ENCODE peak calls at places on chromosomes 13 and 19, in six cellular contexts. R is GM12878, N is HepG2, O is A549, C is WTC11, T is endothelial cell of umbilical vein. K is an unnamed sample.

GRCh38 chr13:54029226-54029625 is 1000.6 kb downstream of the OLFM4 start:
- DNase-seq in R (peak), N (no peak), O (peak), C (no peak), T (no peak), K (peak)

GRCh38 chr13:49097374-49097773 is 121.7 kb downstream of the FNDC3A start:
- DNase-seq in R (no peak), N (peak), O (peak), C (no peak), T (peak), K (no peak)

GRCh38 chr13:48804836-48805601 is 151.3 kb downstream of the CYSLTR2 start:
- DNase-seq in R (no peak), N (no peak), O (no peak), C (no peak), T (peak), K (peak)

GRCh38 chr13:50670272-50670671 is 173.2 kb downstream of the DLEU7 start:
- DNase-seq in R (no peak), N (no peak), O (no peak), C (peak), T (no peak), K (no peak)

GRCh38 chr19:49059056-49059455 is 1.5 kb upstream of the CGB7 start:
- DNase-seq in R (no peak), N (no peak), O (no peak), C (no peak), T (no peak), K (no peak)

GRCh38 chr19:32874605-32875004 is 5.0 kb upstream of the SLC7A9 start:
- DNase-seq in R (no peak), N (no peak), O (no peak), C (no peak), T (no peak), K (no peak)

GRCh38 chr13:48728226-48728625 is 74.5 kb downstream of the CYSLTR2 start:
- DNase-seq in R (no peak), N (no peak), O (no peak), C (no peak), T (no peak), K (no peak)

GRCh38 chr19:50660083-50660366 is 10.8 kb downstream of the C19orf81 start:
- DNase-seq in R (no peak), N (no peak), O (no peak), C (no peak), T (no peak), K (no peak)

GRCh38 chr13:50322006-50322405 is 306.8 kb downstream of the KCNRG start:
- DNase-seq in R (no peak), N (no peak), O (no peak), C (no peak), T (no peak), K (peak)

GRCh38 chr19:38455031-38455430 is 21.5 kb downstream of the RYR1 start:
- DNase-seq in R (no peak), N (peak), O (no peak), C (no peak), T (no peak), K (peak)

GRCh38 chr19:18697680-18698079 is 14.2 kb downstream of the CRTC1 start:
- DNase-seq in R (no peak), N (no peak), O (no peak), C (no peak), T (no peak), K (no peak)

GRCh38 chr19:54462072-54462712 is 1.4 kb downstream of the LENG9 start:
- DNase-seq in R (no peak), N (no peak), O (no peak), C (no peak), T (peak), K (no peak)

GRCh38 chr19:19445911-19446361 is 40.5 kb downstream of the GATAD2A start:
- DNase-seq in R (no peak), N (no peak), O (no peak), C (no peak), T (no peak), K (no peak)

GRCh38 chr13:49651775-49652690 is 23.7 kb downstream of the ARL11 start:
- DNase-seq in R (no peak), N (no peak), O (no peak), C (no peak), T (no peak), K (no peak)

GRCh38 chr19:42401365-42402303 is 11.5 kb upstream of the CNFN start:
- DNase-seq in R (no peak), N (peak), O (peak), C (peak), T (peak), K (peak)

GRCh38 chr13:41905600-41906254 is 55.2 kb downstream of the VWA8 start:
- DNase-seq in R (no peak), N (peak), O (peak), C (no peak), T (peak), K (peak)

GRCh38 chr19:45767410-45767880 is 1.6 kb downstream of the SIX5 start:
- DNase-seq in R (no peak), N (peak), O (peak), C (peak), T (peak), K (peak)

GRCh38 chr19:50819636-50820035 is 4.0 kb downstream of the KLK1 start:
- DNase-seq in R (no peak), N (no peak), O (no peak), C (no peak), T (no peak), K (no peak)

GRCh38 chr13:49776871-49777270 is 15.6 kb downstream of the KPNA3 start:
- DNase-seq in R (no peak), N (no peak), O (no peak), C (no peak), T (no peak), K (no peak)

GRCh38 chr19:56142087-56142787 is 1.1 kb downstream of the ZNF444 start:
- DNase-seq in R (no peak), N (peak), O (no peak), C (no peak), T (no peak), K (no peak)

GRCh38 chr19:54662730-54663129 is at the start of gene LILRB4:
- DNase-seq in R (no peak), N (no peak), O (no peak), C (no peak), T (no peak), K (peak)

GRCh38 chr19:7238091-7238490 is 56.1 kb downstream of the INSR start:
- DNase-seq in R (no peak), N (no peak), O (no peak), C (no peak), T (peak), K (no peak)

GRCh38 chr13:85492283-85492682 is 306.9 kb downstream of the SLITRK6 start:
- DNase-seq in R (no peak), N (no peak), O (no peak), C (no peak), T (no peak), K (no peak)

GRCh38 chr13:33186851-33187250 is 98.7 kb downstream of the STARD13 start:
- DNase-seq in R (no peak), N (no peak), O (no peak), C (no peak), T (peak), K (peak)

GRCh38 chr13:95246292-95247082 is 54.8 kb downstream of the ABCC4 start:
- DNase-seq in R (no peak), N (no peak), O (no peak), C (no peak), T (no peak), K (no peak)

GRCh38 chr19:4197625-4198466 is 15.4 kb downstream of the ANKRD24 start:
- DNase-seq in R (no peak), N (no peak), O (peak), C (peak), T (no peak), K (no peak)

GRCh38 chr19:15369594-15369891 is 10.0 kb downstream of the AKAP8 start:
- DNase-seq in R (no peak), N (no peak), O (no peak), C (no peak), T (no peak), K (no peak)

GRCh38 chr19:10832659-10833296 is 3.2 kb downstream of the TMED1 start:
- DNase-seq in R (no peak), N (no peak), O (no peak), C (no peak), T (no peak), K (no peak)

GRCh38 chr19:15498910-15499309 is 9.4 kb upstream of the CYP4F22 start:
- DNase-seq in R (no peak), N (no peak), O (no peak), C (peak), T (no peak), K (peak)

GRCh38 chr13:52738719-52739467 is 727 bp downstream of the CNMD start:
- DNase-seq in R (no peak), N (no peak), O (no peak), C (peak), T (peak), K (no peak)

GRCh38 chr19:19865750-19866598 is at the start of gene ZNF253:
- DNase-seq in R (peak), N (peak), O (peak), C (peak), T (peak), K (peak)

DNA sequence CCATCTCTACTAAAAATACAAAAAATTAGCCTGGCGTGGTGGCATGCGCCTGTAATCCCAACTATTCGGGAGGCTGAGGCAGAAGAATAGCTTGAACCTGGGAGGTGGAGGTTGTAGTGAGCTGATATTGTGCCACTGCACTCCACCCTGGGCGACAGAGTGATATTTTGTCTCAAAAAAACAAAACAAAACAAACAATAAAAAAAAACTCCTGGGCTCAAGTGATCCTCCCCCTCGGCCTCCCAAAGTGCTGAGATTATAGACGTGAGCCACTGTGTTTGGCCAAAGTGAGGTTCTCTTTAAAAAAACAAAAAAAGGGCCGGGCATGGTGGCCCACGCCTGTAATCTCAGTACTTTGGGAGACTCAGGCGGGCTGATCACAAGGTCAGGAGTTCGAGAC is 3.8 kb upstream of the JUNB start:
- DNase-seq in R (no peak), N (no peak), O (no peak), C (no peak), T (no peak), K (no peak)
- TF ChIP-seq MAX in R (no peak), N (no peak), O (no peak), C (no peak), T (no peak), K (no peak)

GRCh38 chr13:46858776-46859175 is 38.1 kb downstream of the HTR2A start:
- DNase-seq in R (no peak), N (no peak), O (no peak), C (no peak), T (no peak), K (no peak)

GRCh38 chr13:46855664-46856063 is 41.2 kb downstream of the HTR2A start:
- DNase-seq in R (no peak), N (no peak), O (no peak), C (no peak), T (no peak), K (no peak)

GRCh38 chr13:46855166-46855565 is 41.7 kb downstream of the HTR2A start:
- DNase-seq in R (no peak), N (no peak), O (no peak), C (no peak), T (no peak), K (peak)

GRCh38 chr13:46860734-46861133 is 36.1 kb downstream of the HTR2A start:
- DNase-seq in R (no peak), N (no peak), O (no peak), C (no peak), T (no peak), K (no peak)

GRCh38 chr13:46858163-46858562 is 38.7 kb downstream of the HTR2A start:
- DNase-seq in R (no peak), N (no peak), O (no peak), C (no peak), T (no peak), K (no peak)
- TF ChIP-seq MAX in R (no peak), N (no peak), O (no peak), C (no peak), T (no peak), K (no peak)

DNA sequence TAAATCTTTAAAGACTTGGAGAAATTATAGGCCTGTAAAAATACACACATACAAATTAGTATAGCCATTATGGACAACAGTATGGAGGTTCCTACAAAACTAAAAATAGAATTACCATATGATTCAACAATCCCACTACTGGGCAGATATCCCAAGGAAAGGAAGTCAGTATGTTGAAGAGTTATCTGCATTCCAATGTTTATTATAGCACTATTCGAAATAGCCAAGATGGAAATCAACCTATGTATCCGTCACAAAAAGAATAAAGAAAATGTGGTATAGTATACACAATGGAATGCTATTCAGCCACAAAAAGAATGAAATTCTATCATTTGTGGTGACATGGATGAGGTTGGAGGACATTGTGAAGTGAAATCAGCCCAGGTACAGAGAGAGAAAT is 37.2 kb downstream of the SLITRK1 start:
- DNase-seq in R (no peak), N (no peak), O (no peak), C (no peak), T (no peak), K (no peak)
- TF ChIP-seq MAX in R (no peak), N (no peak), O (no peak), C (no peak), T (no peak), K (no peak)

GRCh38 chr19:23779645-23780044 is 21.0 kb upstream of the ZNF681 start:
- DNase-seq in R (no peak), N (no peak), O (no peak), C (no peak), T (no peak), K (no peak)
- TF ChIP-seq MAX in R (no peak), N (no peak), O (no peak), C (no peak), T (no peak), K (no peak)

DNA sequence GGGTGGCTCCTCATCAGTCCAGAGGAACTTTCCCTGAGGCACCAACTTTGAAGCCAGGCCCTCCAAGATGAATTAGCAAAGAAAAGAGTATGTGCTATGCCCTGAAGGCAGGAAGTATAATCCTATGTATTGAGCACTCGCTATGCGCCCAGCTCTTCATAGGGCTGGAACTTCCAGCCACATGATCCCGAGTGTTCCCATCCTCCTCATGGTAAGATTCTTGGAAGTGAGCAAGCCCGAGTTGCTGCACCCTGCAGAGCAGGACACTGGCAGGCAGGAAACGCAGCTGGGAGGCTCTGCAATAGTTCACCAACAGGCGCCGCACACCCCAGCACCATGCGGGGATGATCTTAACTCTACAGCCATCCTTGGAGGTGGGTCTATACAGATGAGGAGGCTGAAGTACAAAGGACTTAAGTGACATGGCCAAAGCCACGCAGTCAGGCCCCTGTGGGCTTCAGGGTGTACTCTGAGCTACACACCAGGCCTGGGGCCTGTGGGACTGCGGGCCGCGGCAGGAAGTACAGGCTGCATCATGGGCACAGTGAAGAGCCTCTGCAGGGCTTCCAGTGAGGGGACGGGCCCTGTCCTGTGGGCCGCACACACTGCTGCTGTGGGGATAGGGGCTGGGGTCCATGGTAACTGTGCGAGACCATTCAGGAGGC is 25.1 kb downstream of the C19orf47 start:
- DNase-seq in R (no peak), N (no peak), O (no peak), C (no peak), T (no peak), K (no peak)
- TF ChIP-seq MAX in R (no peak), N (no peak), O (no peak), C (no peak), T (no peak), K (no peak)

GRCh38 chr19:28329429-28329828 is 883.5 kb downstream of the UQCRFS1 start:
- DNase-seq in R (no peak), N (no peak), O (no peak), C (no peak), T (no peak), K (no peak)

GRCh38 chr19:28331596-28331995 is 881.4 kb downstream of the UQCRFS1 start:
- DNase-seq in R (no peak), N (no peak), O (no peak), C (no peak), T (no peak), K (no peak)

GRCh38 chr19:28324275-28325060 is 888.5 kb downstream of the UQCRFS1 start:
- DNase-seq in R (no peak), N (no peak), O (no peak), C (no peak), T (no peak), K (no peak)

GRCh38 chr19:28330831-28331230 is 882.1 kb downstream of the UQCRFS1 start:
- DNase-seq in R (no peak), N (no peak), O (no peak), C (no peak), T (peak), K (no peak)

DNA sequence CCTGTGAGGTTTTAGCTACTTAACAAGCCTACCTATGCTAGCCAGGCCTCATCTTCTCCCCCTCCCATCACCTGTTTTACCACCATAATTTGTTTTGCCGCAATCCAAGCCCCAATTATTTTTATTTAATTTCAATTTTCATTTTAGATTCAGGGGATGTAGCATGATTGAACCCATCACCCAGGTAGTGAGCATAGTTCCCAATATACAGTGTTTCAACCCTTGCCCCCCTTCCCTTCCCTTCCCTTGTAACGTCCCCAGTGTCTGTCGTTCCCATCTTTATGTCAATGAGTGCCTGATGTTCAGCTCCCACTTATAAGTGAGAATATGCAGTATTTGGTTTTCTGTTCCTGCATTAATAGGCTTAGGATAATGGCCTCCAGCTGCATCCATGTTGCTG is 885.0 kb downstream of the UQCRFS1 start:
- DNase-seq in R (no peak), N (no peak), O (no peak), C (no peak), T (no peak), K (no peak)
- TF ChIP-seq MAX in R (no peak), N (no peak), O (no peak), C (no peak), T (no peak), K (no peak)

GRCh38 chr13:60448907-60449510 is 52.0 kb downstream of the TDRD3 start:
- DNase-seq in R (no peak), N (peak), O (peak), C (no peak), T (peak), K (peak)
- TF ChIP-seq MAX in R (no peak), N (no peak), O (no peak), C (no peak), T (no peak), K (no peak)

GRCh38 chr13:44688652-44689051 is 112.5 kb upstream of the TSC22D1 start:
- DNase-seq in R (no peak), N (no peak), O (no peak), C (no peak), T (no peak), K (no peak)

GRCh38 chr13:44686478-44687071 is 110.4 kb upstream of the TSC22D1 start:
- DNase-seq in R (no peak), N (no peak), O (no peak), C (no peak), T (no peak), K (no peak)

GRCh38 chr13:44690376-44690775 is 114.2 kb upstream of the TSC22D1 start:
- DNase-seq in R (no peak), N (no peak), O (no peak), C (no peak), T (no peak), K (no peak)

GRCh38 chr13:44680746-44681355 is 104.7 kb upstream of the TSC22D1 start:
- DNase-seq in R (no peak), N (no peak), O (no peak), C (no peak), T (no peak), K (no peak)

DNA sequence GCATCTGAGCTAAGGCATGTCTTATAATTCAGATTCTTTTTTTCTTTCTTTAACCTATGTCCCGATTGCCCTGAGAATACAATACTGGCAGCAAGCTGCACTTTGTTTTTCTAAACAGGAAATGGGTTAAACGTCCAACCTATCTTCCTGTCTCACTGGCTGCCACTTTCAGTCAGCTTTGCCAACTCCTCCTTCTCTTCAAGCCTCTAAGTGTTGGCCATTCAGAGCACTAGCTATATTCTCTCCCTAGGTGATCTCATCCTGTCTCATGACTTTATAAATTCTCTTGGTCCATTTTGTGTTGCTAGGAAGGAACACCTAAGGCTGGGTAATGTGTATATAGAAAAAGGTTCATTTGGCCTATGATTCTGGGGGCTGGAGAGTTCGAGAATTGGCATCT is 109.5 kb upstream of the TSC22D1 start:
- DNase-seq in R (no peak), N (no peak), O (no peak), C (no peak), T (peak), K (no peak)
- TF ChIP-seq MAX in R (no peak), N (no peak), O (no peak), C (no peak), T (no peak), K (no peak)

GRCh38 chr13:20658451-20658850 is 45.0 kb upstream of the IL17D start:
- DNase-seq in R (no peak), N (no peak), O (no peak), C (no peak), T (no peak), K (no peak)
- TF ChIP-seq MAX in R (no peak), N (no peak), O (no peak), C (no peak), T (no peak), K (no peak)

K was measured in NB4.